ENCODE peak calls at places on chromosomes 1 and 21, in seven cellular contexts. G is T-helper 1 cell, W is Calu3, Z is Caki2, J is AG10803, P is lower leg skin, F is body of pancreas. U is an unnamed sample.

GRCh38 chr1:121516279-121516967 is 331.6 kb downstream of the SRGAP2C start:
- DNase-seq in W (no peak), P (no peak), F (no peak), G (peak), J (no peak), Z (no peak), U (no peak)

GRCh38 chr1:161736332-161736969 is 13.1 kb upstream of the DUSP12 start:
- DNase-seq in Z (no peak), W (no peak), G (no peak), J (no peak), P (no peak), F (no peak), U (no peak)

GRCh38 chr1:168301664-168302320 is 21.1 kb downstream of the TBX19 start:
- DNase-seq in J (peak), W (peak), F (no peak), P (no peak), Z (peak), G (no peak), U (peak)

GRCh38 chr1:246641394-246641793 is 75.1 kb downstream of the CNST start:
- DNase-seq in Z (no peak), P (no peak), W (no peak), F (no peak), J (no peak), G (no peak), U (no peak)

GRCh38 chr1:19676438-19676922 is 11.8 kb downstream of the HTR6 start:
- DNase-seq in P (peak), Z (peak), G (no peak), F (peak), J (peak), W (peak), U (peak)

GRCh38 chr1:38489844-38490270 is 369.7 kb downstream of the RRAGC start:
- DNase-seq in F (peak), P (no peak), J (no peak), W (peak), Z (no peak), G (no peak), U (no peak)

GRCh38 chr1:205225901-205226765 is 1.6 kb upstream of the TMCC2 start:
- DNase-seq in P (no peak), J (peak), Z (no peak), G (no peak), W (no peak), F (no peak), U (no peak)

GRCh38 chr1:231460614-231461013 is 38.5 kb upstream of the EGLN1 start:
- DNase-seq in J (peak), F (no peak), P (peak), G (peak), Z (no peak), W (no peak), U (no peak)

GRCh38 chr1:163071381-163072255 is 2.5 kb downstream of the RGS4 start:
- DNase-seq in F (peak), G (peak), W (peak), Z (peak), J (peak), P (peak), U (peak)

GRCh38 chr1:209746469-209747269 is 9.2 kb upstream of the TRAF3IP3 start:
- DNase-seq in G (no peak), J (no peak), W (no peak), Z (no peak), F (no peak), P (no peak), U (no peak)

GRCh38 chr21:36471254-36471723 is 8.6 kb downstream of the CLDN14 start:
- DNase-seq in P (no peak), W (peak), Z (peak), G (no peak), J (no peak), F (no peak), U (no peak)

GRCh38 chr1:16175610-16176553 is 20.0 kb upstream of the EPHA2 start:
- DNase-seq in F (peak), G (no peak), W (peak), P (peak), Z (peak), J (peak), U (peak)

GRCh38 chr1:3061981-3062615 is 6.9 kb upstream of the PRDM16 start:
- DNase-seq in Z (no peak), P (no peak), W (no peak), G (no peak), J (no peak), F (no peak), U (no peak)

GRCh38 chr1:5993553-5994510 is 1.6 kb upstream of the NPHP4 start:
- DNase-seq in W (no peak), G (no peak), P (no peak), J (no peak), Z (peak), F (no peak), U (no peak)

GRCh38 chr1:226973371-226973897 is 33.3 kb downstream of the COQ8A start:
- DNase-seq in P (no peak), Z (no peak), G (no peak), F (peak), J (peak), W (no peak), U (no peak)

GRCh38 chr1:116067564-116067887 is 43.7 kb upstream of the MAB21L3 start:
- DNase-seq in F (no peak), Z (no peak), G (no peak), P (peak), J (peak), W (no peak), U (no peak)

GRCh38 chr21:41929248-41929647 is 24.6 kb downstream of the C2CD2 start:
- DNase-seq in F (no peak), W (no peak), G (no peak), Z (no peak), J (no peak), P (no peak), U (no peak)

GRCh38 chr1:9867408-9868243 is 42.4 kb downstream of the CTNNBIP1 start:
- DNase-seq in W (peak), F (peak), J (peak), Z (peak), P (peak), G (peak), U (peak)

GRCh38 chr1:202117898-202118371 is 4.8 kb upstream of the GPR37L1 start:
- DNase-seq in F (no peak), J (no peak), Z (no peak), G (no peak), W (no peak), P (no peak), U (no peak)

GRCh38 chr1:201361652-201362504 is 15.6 kb downstream of the TNNT2 start:
- DNase-seq in F (peak), J (peak), Z (peak), W (peak), G (no peak), P (no peak), U (peak)

GRCh38 chr1:116910379-116911165 is 856 bp downstream of the PTGFRN start:
- DNase-seq in Z (peak), G (peak), J (peak), F (peak), W (peak), P (no peak), U (no peak)

GRCh38 chr1:27609618-27610240 is 5.8 kb upstream of the AHDC1 start:
- DNase-seq in F (no peak), W (no peak), P (no peak), Z (no peak), G (no peak), J (no peak), U (no peak)

GRCh38 chr1:248592655-248593054 is 4.8 kb downstream of the OR2T10 start:
- DNase-seq in Z (no peak), F (no peak), W (no peak), J (no peak), G (no peak), P (no peak), U (no peak)

GRCh38 chr1:194600716-194601115 is 1414.3 kb upstream of the B3GALT2 start:
- DNase-seq in J (no peak), F (no peak), Z (no peak), W (no peak), P (no peak), G (no peak), U (no peak)

GRCh38 chr1:29249170-29249691 is 12.9 kb downstream of the PTPRU start:
- DNase-seq in J (peak), W (peak), F (no peak), P (no peak), Z (no peak), G (no peak), U (no peak)